ENCODE peak calls at places on chromosomes 4 and X, in five cellular contexts. D, F, K, X and A are unnamed samples.

GRCh38 chr4:26388671-26389070 is 67.9 kb downstream of the RBPJ start:
- DNase-seq in D (no peak), F (no peak), K (no peak), X (no peak), A (no peak)

GRCh38 chr4:154125340-154125739 is 336.5 kb upstream of the SFRP2 start:
- DNase-seq in D (no peak), F (no peak), K (no peak), X (no peak), A (no peak)

GRCh38 chr4:8547108-8547911 is 32.9 kb upstream of the GPR78 start:
- DNase-seq in D (no peak), F (no peak), K (peak), X (no peak), A (peak)

GRCh38 chr4:165537028-165537648 is 158.3 kb downstream of the CPE start:
- DNase-seq in D (no peak), F (peak), K (peak), X (peak), A (no peak)

GRCh38 chr4:167606551-167606950 is 372.3 kb upstream of the SPOCK3 start:
- DNase-seq in D (no peak), F (no peak), K (no peak), X (no peak), A (no peak)

GRCh38 chr4:73451404-73451803 is 15.4 kb downstream of the AFP start:
- DNase-seq in D (no peak), F (peak), K (peak), X (no peak), A (no peak)

GRCh38 chrX:95764972-95765451 is 919.6 kb upstream of the DIAPH2 start:
- DNase-seq in D (no peak), F (peak), K (peak), X (peak), A (no peak)

GRCh38 chr4:108168672-108169562 is at the start of gene LEF1:
- DNase-seq in D (no peak), F (peak), K (peak), X (peak), A (peak)

GRCh38 chr4:108118505-108118904 is 50.2 kb downstream of the LEF1 start:
- DNase-seq in D (no peak), F (no peak), K (peak), X (no peak), A (peak)

GRCh38 chr4:67327245-67327860 is 217.9 kb downstream of the CENPC start:
- DNase-seq in D (no peak), F (peak), K (peak), X (peak), A (no peak)

GRCh38 chr4:172950990-172951389 is 217.6 kb upstream of the GALNT7 start:
- DNase-seq in D (no peak), F (no peak), K (no peak), X (no peak), A (no peak)

GRCh38 chrX:70485466-70485865 is 40.8 kb downstream of the DLG3 start:
- DNase-seq in D (no peak), F (no peak), K (no peak), X (no peak), A (no peak)

GRCh38 chr4:13859423-13859822 is 231.9 kb upstream of the BOD1L1 start:
- DNase-seq in D (no peak), F (no peak), K (no peak), X (no peak), A (no peak)

GRCh38 chr4:169604903-169605331 is 7.5 kb downstream of the NEK1 start:
- DNase-seq in D (no peak), F (no peak), K (no peak), X (no peak), A (no peak)

GRCh38 chr4:45100936-45101818 is 374.8 kb upstream of the GNPDA2 start:
- DNase-seq in D (no peak), F (no peak), K (no peak), X (no peak), A (no peak)

GRCh38 chr4:176729489-176729888 is 63.2 kb downstream of the VEGFC start:
- DNase-seq in D (no peak), F (no peak), K (no peak), X (no peak), A (no peak)

GRCh38 chrX:3262906-3263305 is 83.5 kb downstream of the MXRA5 start:
- DNase-seq in D (no peak), F (peak), K (peak), X (peak), A (no peak)

GRCh38 chrX:30228526-30228925 is 1.9 kb upstream of the MAGEB3 start:
- DNase-seq in D (no peak), F (peak), K (no peak), X (no peak), A (no peak)

GRCh38 chr4:1872918-1873269 is 1.7 kb downstream of the NSD2 start:
- DNase-seq in D (no peak), F (peak), K (peak), X (peak), A (no peak)

GRCh38 chr4:177001271-177002175 is 208.8 kb upstream of the VEGFC start:
- DNase-seq in D (no peak), F (peak), K (no peak), X (no peak), A (peak)

DNA sequence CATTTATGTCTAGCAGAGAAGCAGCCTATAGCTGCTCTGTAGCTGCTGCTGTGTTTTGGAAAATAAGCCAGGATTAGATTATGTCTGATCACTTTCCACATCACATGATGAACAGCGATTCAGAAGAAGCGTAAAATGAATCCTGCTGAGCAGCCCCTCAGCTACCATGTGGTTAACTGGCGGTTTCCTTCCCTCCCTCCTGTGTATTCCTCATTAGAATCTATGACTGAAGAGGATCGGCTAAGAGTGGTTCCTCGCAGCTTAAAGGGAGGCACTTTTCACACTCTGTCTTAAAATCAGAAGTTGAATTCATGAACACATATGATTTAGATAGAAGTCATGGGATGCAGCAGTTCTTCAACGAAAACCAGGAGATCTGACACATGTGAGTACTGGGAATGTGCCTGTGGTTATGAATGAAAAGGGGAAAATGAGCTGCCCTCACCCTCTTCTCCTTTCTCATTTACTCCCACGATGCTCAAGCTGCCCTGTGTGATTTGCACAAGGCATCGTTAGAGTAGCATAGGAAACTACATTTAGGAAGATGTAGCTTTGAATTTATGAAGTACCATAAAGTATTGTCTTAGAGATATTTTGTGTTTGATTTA is at the start of gene PPEF1:
- DNase-seq in D (no peak), F (peak), K (no peak), X (no peak), A (no peak)
- H3K27ac ChIP-seq in D (no peak), F (no peak), K (no peak), X (no peak), A (no peak)

GRCh38 chrX:68894142-68894512 is 65.3 kb downstream of the EFNB1 start:
- DNase-seq in D (no peak), F (no peak), K (no peak), X (peak), A (no peak)
- H3K27ac ChIP-seq in D (peak), F (peak), K (no peak), X (peak), A (peak)

GRCh38 chr4:149997881-149998421 is 80.3 kb upstream of the DCLK2 start:
- DNase-seq in D (no peak), F (no peak), K (no peak), X (peak), A (peak)

GRCh38 chr4:149987330-149987751 is 90.9 kb upstream of the DCLK2 start:
- DNase-seq in D (no peak), F (peak), K (no peak), X (peak), A (no peak)

GRCh38 chr4:149995134-149995756 is 83.0 kb upstream of the DCLK2 start:
- DNase-seq in D (no peak), F (no peak), K (no peak), X (no peak), A (no peak)

GRCh38 chr4:149987777-149988410 is 90.4 kb upstream of the DCLK2 start:
- DNase-seq in D (no peak), F (peak), K (no peak), X (no peak), A (no peak)

GRCh38 chr4:149993030-149993429 is 85.2 kb upstream of the DCLK2 start:
- DNase-seq in D (no peak), F (no peak), K (no peak), X (no peak), A (no peak)
- H3K27ac ChIP-seq in D (no peak), F (no peak), K (no peak), X (no peak), A (no peak)

DNA sequence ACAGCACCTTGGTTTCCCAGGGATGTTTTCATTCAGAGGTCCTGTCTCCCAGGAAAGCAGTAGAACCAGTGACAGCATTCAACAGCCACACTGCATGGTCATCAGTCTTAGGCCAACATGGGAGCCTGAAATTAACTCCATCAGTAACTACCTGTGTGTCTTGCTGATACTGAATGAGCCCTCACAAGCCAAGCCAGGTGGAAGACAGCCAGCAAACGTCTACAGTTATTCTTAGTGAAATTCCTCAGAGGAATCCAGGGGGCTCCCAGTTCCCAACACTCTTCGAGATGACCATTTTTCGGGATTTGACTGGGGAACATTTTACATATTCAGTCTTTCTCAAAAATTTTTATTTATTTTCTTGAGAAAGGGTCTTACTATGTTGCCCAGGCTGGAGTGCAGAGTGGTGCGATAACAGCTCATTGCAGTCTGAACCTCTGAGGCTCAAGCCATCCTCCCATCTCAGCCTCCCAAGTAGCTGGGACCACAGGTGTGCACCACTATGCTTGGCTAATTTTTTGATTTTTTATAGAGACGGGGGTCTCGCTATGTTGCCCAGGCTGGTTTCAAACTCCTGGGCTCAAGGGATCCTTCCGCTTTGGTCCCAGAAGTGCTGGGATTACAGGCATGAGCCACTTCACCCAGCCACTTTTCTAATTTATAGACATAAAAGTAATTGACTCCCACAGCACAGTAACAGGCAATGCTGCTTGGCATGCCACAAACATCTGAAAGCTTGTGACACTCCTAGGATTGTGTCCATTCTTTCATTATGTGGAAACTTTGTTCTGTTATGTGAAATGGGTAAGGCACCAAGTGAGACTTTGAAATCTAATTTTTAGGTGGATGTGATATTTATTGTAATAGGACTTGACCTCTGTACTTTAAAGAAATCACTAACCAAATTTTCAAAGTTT is 116.9 kb downstream of the SOWAHB start:
- DNase-seq in D (no peak), F (no peak), K (no peak), X (no peak), A (no peak)
- H3K27ac ChIP-seq in D (no peak), F (no peak), K (peak), X (no peak), A (peak)

DNA sequence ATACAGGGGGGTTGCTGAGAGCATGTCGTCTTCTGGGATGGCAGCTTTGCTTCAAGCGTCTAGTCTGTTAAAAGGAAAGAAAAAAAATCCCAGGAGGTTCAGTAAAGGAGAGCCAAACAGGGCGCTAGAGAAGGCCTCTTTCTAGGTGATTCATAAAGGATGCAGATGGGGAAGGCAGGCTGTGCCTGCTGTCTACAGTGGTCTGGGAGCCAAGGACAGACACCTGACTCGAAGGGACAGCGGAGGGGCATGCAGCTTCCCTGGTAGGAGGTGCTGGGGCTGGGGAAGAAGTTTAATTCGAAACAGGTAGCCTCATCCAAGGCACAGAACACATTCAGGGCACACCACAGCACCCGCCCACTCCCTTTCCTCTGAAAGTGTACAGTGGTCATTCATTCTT is 19.9 kb downstream of the BCOR start:
- DNase-seq in D (no peak), F (no peak), K (no peak), X (no peak), A (no peak)
- H3K27ac ChIP-seq in D (no peak), F (no peak), K (no peak), X (no peak), A (no peak)

GRCh38 chrX:154373340-154374306 is 811 bp downstream of the FLNA start:
- DNase-seq in D (no peak), F (peak), K (peak), X (peak), A (no peak)

GRCh38 chrX:154371771-154372300 is 2.6 kb downstream of the FLNA start:
- DNase-seq in D (no peak), F (no peak), K (no peak), X (no peak), A (no peak)

GRCh38 chrX:154374361-154375155 is at the start of gene FLNA:
- DNase-seq in D (no peak), F (no peak), K (no peak), X (no peak), A (no peak)

GRCh38 chrX:154370882-154371770 is 3.3 kb downstream of the FLNA start:
- DNase-seq in D (peak), F (peak), K (peak), X (peak), A (no peak)

DNA sequence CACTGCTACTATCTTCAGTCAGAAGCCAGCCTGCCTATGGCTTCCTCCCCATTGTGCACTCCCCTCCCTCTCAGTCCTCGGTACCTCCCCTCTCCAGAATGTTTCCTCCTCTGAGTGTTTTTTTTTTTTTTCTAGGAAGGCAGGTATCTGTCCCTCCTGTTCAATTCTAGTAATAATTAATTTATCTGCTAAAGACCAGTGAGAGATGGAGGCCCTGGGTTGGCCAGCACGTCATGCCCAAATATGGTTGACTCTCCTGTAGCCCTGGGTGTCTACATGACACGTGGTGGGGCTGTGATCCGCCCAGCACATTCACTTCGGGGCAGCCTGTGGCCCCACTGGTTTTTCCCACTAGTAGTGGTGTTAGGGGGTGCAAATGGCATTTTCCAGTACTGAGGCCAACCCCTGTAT is 1.8 kb downstream of the FLNA start:
- DNase-seq in D (no peak), F (no peak), K (peak), X (no peak), A (no peak)
- H3K27ac ChIP-seq in D (no peak), F (no peak), K (no peak), X (no peak), A (peak)

GRCh38 chr4:87489678-87490077 is 39.5 kb downstream of the SPARCL1 start:
- DNase-seq in D (no peak), F (no peak), K (no peak), X (peak), A (no peak)

GRCh38 chr4:87491436-87491835 is 37.7 kb downstream of the SPARCL1 start:
- DNase-seq in D (no peak), F (no peak), K (no peak), X (no peak), A (no peak)

GRCh38 chr4:87493147-87493546 is 36.0 kb downstream of the SPARCL1 start:
- DNase-seq in D (no peak), F (no peak), K (no peak), X (no peak), A (no peak)

GRCh38 chr4:87490664-87491369 is 38.4 kb downstream of the SPARCL1 start:
- DNase-seq in D (no peak), F (no peak), K (no peak), X (no peak), A (no peak)

GRCh38 chr4:87492617-87493016 is 36.6 kb downstream of the SPARCL1 start:
- DNase-seq in D (no peak), F (no peak), K (no peak), X (peak), A (no peak)
- H3K27ac ChIP-seq in D (peak), F (no peak), K (no peak), X (no peak), A (no peak)

GRCh38 chr4:6732441-6733357 is 16.7 kb downstream of the BLOC1S4 start:
- DNase-seq in D (peak), F (no peak), K (peak), X (peak), A (peak)
- H3K27ac ChIP-seq in D (peak), F (no peak), K (peak), X (peak), A (peak)

GRCh38 chrX:46165411-46165810 is 379.8 kb downstream of the ZNF674 start:
- DNase-seq in D (no peak), F (no peak), K (no peak), X (no peak), A (no peak)
- H3K27ac ChIP-seq in D (no peak), F (no peak), K (no peak), X (no peak), A (peak)